ENCODE peak calls at places on chromosomes 7 and 10, in six cellular contexts. One of them, this sample, is unnamed.

GRCh38 chr7:32536585-32536984 is 41.3 kb downstream of the AVL9 start:
- DNase-seq in A549: peak
- DNase-seq in HepG2: no peak
- DNase-seq in endothelial cell of umbilical vein: peak
- DNase-seq in K562: no peak
- DNase-seq in GM12878: no peak
- DNase-seq in this sample: no peak

GRCh38 chr7:111937164-111937563 is 269.0 kb downstream of the DOCK4 start:
- DNase-seq in A549: no peak
- DNase-seq in GM12878: no peak
- DNase-seq in endothelial cell of umbilical vein: no peak
- DNase-seq in HepG2: no peak
- DNase-seq in K562: no peak
- DNase-seq in this sample: no peak

GRCh38 chr10:70903262-70903921 is 15.0 kb upstream of the PCBD1 start:
- DNase-seq in endothelial cell of umbilical vein: peak
- DNase-seq in A549: peak
- DNase-seq in GM12878: no peak
- DNase-seq in K562: peak
- DNase-seq in HepG2: peak
- DNase-seq in this sample: peak

GRCh38 chr10:59995862-59996261 is 89.5 kb upstream of the CCDC6 start:
- DNase-seq in endothelial cell of umbilical vein: no peak
- DNase-seq in GM12878: no peak
- DNase-seq in HepG2: no peak
- DNase-seq in K562: no peak
- DNase-seq in A549: no peak
- DNase-seq in this sample: no peak

GRCh38 chr10:30199376-30200018 is 140.1 kb upstream of the JCAD start:
- DNase-seq in A549: no peak
- DNase-seq in K562: no peak
- DNase-seq in GM12878: no peak
- DNase-seq in endothelial cell of umbilical vein: peak
- DNase-seq in HepG2: peak
- DNase-seq in this sample: no peak

GRCh38 chr7:151432658-151433521 is 7.1 kb downstream of the CRYGN start:
- DNase-seq in GM12878: peak
- DNase-seq in A549: no peak
- DNase-seq in K562: no peak
- DNase-seq in endothelial cell of umbilical vein: no peak
- DNase-seq in HepG2: no peak
- DNase-seq in this sample: peak

GRCh38 chr7:82434275-82435022 is 9.1 kb downstream of the CACNA2D1 start:
- DNase-seq in endothelial cell of umbilical vein: no peak
- DNase-seq in K562: no peak
- DNase-seq in HepG2: no peak
- DNase-seq in GM12878: no peak
- DNase-seq in A549: no peak
- DNase-seq in this sample: no peak

GRCh38 chr7:135147899-135148721 is at the start of gene TMEM140:
- DNase-seq in A549: peak
- DNase-seq in HepG2: peak
- DNase-seq in K562: no peak
- DNase-seq in endothelial cell of umbilical vein: peak
- DNase-seq in GM12878: peak
- DNase-seq in this sample: no peak

GRCh38 chr7:33072471-33072870 is 9.9 kb upstream of the NT5C3A start:
- DNase-seq in A549: no peak
- DNase-seq in HepG2: peak
- DNase-seq in K562: no peak
- DNase-seq in GM12878: no peak
- DNase-seq in endothelial cell of umbilical vein: peak
- DNase-seq in this sample: no peak

GRCh38 chr7:31327071-31327470 is 13.5 kb downstream of the NEUROD6 start:
- DNase-seq in GM12878: no peak
- DNase-seq in endothelial cell of umbilical vein: no peak
- DNase-seq in K562: no peak
- DNase-seq in A549: no peak
- DNase-seq in HepG2: no peak
- DNase-seq in this sample: no peak

GRCh38 chr10:15703167-15703880 is 16.4 kb downstream of the ITGA8 start:
- DNase-seq in GM12878: no peak
- DNase-seq in A549: no peak
- DNase-seq in endothelial cell of umbilical vein: peak
- DNase-seq in HepG2: no peak
- DNase-seq in K562: no peak
- DNase-seq in this sample: no peak

GRCh38 chr10:106863549-106863948 is 301.0 kb downstream of the SORCS1 start:
- DNase-seq in A549: no peak
- DNase-seq in HepG2: no peak
- DNase-seq in GM12878: no peak
- DNase-seq in K562: no peak
- DNase-seq in endothelial cell of umbilical vein: no peak
- DNase-seq in this sample: peak

GRCh38 chr10:6037975-6038624 is 24.1 kb downstream of the IL2RA start:
- DNase-seq in HepG2: no peak
- DNase-seq in GM12878: no peak
- DNase-seq in A549: no peak
- DNase-seq in endothelial cell of umbilical vein: no peak
- DNase-seq in K562: no peak
- DNase-seq in this sample: no peak

GRCh38 chr10:29881336-29881751 is 178.0 kb downstream of the JCAD start:
- DNase-seq in HepG2: no peak
- DNase-seq in GM12878: no peak
- DNase-seq in A549: no peak
- DNase-seq in endothelial cell of umbilical vein: no peak
- DNase-seq in K562: no peak
- DNase-seq in this sample: no peak

GRCh38 chr7:70733115-70733514 is 398.8 kb upstream of the GALNT17 start:
- DNase-seq in HepG2: no peak
- DNase-seq in GM12878: no peak
- DNase-seq in endothelial cell of umbilical vein: no peak
- DNase-seq in A549: no peak
- DNase-seq in K562: no peak
- DNase-seq in this sample: no peak

GRCh38 chr10:96493254-96493653 is 20.5 kb downstream of the TLL2 start:
- DNase-seq in HepG2: no peak
- DNase-seq in GM12878: no peak
- DNase-seq in endothelial cell of umbilical vein: no peak
- DNase-seq in A549: no peak
- DNase-seq in K562: no peak
- DNase-seq in this sample: no peak

GRCh38 chr7:44637788-44638594 is 31.6 kb downstream of the OGDH start:
- DNase-seq in HepG2: no peak
- DNase-seq in endothelial cell of umbilical vein: peak
- DNase-seq in A549: peak
- DNase-seq in GM12878: peak
- DNase-seq in K562: peak
- DNase-seq in this sample: peak

GRCh38 chr10:79059859-79060379 is 8.8 kb upstream of the ZMIZ1 start:
- DNase-seq in K562: no peak
- DNase-seq in GM12878: no peak
- DNase-seq in endothelial cell of umbilical vein: no peak
- DNase-seq in A549: no peak
- DNase-seq in HepG2: peak
- DNase-seq in this sample: no peak

GRCh38 chr10:71962915-71963314 is 1.3 kb upstream of the CHST3 start:
- DNase-seq in HepG2: no peak
- DNase-seq in endothelial cell of umbilical vein: no peak
- DNase-seq in K562: no peak
- DNase-seq in A549: no peak
- DNase-seq in GM12878: no peak
- DNase-seq in this sample: no peak

GRCh38 chr10:50585921-50586739 is 37.6 kb downstream of the SGMS1 start:
- DNase-seq in GM12878: no peak
- DNase-seq in endothelial cell of umbilical vein: peak
- DNase-seq in K562: peak
- DNase-seq in A549: peak
- DNase-seq in HepG2: no peak
- DNase-seq in this sample: peak

GRCh38 chr7:50304158-50304910 is at the start of gene IKZF1:
- DNase-seq in K562: peak
- DNase-seq in HepG2: no peak
- DNase-seq in endothelial cell of umbilical vein: no peak
- DNase-seq in GM12878: no peak
- DNase-seq in A549: no peak
- DNase-seq in this sample: peak

GRCh38 chr10:16565604-16566003 is 43.9 kb upstream of the C1QL3 start:
- DNase-seq in endothelial cell of umbilical vein: peak
- DNase-seq in K562: no peak
- DNase-seq in HepG2: no peak
- DNase-seq in A549: no peak
- DNase-seq in GM12878: no peak
- DNase-seq in this sample: no peak

GRCh38 chr10:70360215-70360614 is 22.2 kb downstream of the LRRC20 start:
- DNase-seq in K562: no peak
- DNase-seq in HepG2: no peak
- DNase-seq in endothelial cell of umbilical vein: no peak
- DNase-seq in A549: no peak
- DNase-seq in GM12878: no peak
- DNase-seq in this sample: no peak

GRCh38 chr10:79247373-79248137 is 99.7 kb upstream of the PPIF start:
- DNase-seq in HepG2: no peak
- DNase-seq in endothelial cell of umbilical vein: no peak
- DNase-seq in GM12878: no peak
- DNase-seq in A549: no peak
- DNase-seq in K562: no peak
- DNase-seq in this sample: peak

GRCh38 chr10:10092581-10092980 is 925.1 kb upstream of the CELF2 start:
- DNase-seq in HepG2: no peak
- DNase-seq in GM12878: no peak
- DNase-seq in K562: no peak
- DNase-seq in A549: no peak
- DNase-seq in endothelial cell of umbilical vein: no peak
- DNase-seq in this sample: no peak

GRCh38 chr10:79182763-79183467 is 114.1 kb downstream of the ZMIZ1 start:
- DNase-seq in K562: no peak
- DNase-seq in endothelial cell of umbilical vein: no peak
- DNase-seq in A549: no peak
- DNase-seq in HepG2: no peak
- DNase-seq in GM12878: no peak
- DNase-seq in this sample: no peak

GRCh38 chr7:128032605-128033235 is 1.5 kb upstream of the LRRC4 start:
- DNase-seq in A549: no peak
- DNase-seq in K562: no peak
- DNase-seq in HepG2: no peak
- DNase-seq in endothelial cell of umbilical vein: no peak
- DNase-seq in GM12878: no peak
- DNase-seq in this sample: no peak

GRCh38 chr7:154304231-154304630 is 252.0 kb downstream of the DPP6 start:
- DNase-seq in GM12878: no peak
- DNase-seq in A549: no peak
- DNase-seq in HepG2: no peak
- DNase-seq in endothelial cell of umbilical vein: no peak
- DNase-seq in K562: no peak
- DNase-seq in this sample: no peak

GRCh38 chr10:109282510-109282909 is 640.8 kb downstream of the XPNPEP1 start:
- DNase-seq in K562: no peak
- DNase-seq in endothelial cell of umbilical vein: no peak
- DNase-seq in GM12878: no peak
- DNase-seq in HepG2: no peak
- DNase-seq in A549: peak
- DNase-seq in this sample: no peak

DNA sequence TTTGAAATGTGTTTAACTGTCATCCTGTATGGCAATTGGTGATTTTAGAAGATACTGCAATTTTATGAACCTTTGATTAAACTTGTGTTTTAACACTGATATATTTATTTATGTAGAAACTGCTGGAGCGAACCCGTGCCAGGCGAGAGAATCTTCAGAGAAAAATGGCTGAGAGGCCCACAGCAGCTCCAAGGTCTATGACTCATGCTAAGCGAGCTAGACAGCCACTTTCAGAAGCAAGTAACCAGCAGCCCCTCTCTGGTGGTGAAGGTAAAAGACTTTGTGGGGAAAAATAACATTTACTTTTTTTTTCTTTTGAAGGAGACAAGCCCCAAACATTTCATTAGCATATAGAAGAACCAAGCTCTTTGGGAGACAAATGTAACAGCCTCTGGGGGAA is 6.5 kb downstream of the ANLN start:
- DNase-seq in GM12878: no peak
- DNase-seq in HepG2: no peak
- DNase-seq in A549: no peak
- DNase-seq in endothelial cell of umbilical vein: no peak
- DNase-seq in K562: no peak
- DNase-seq in this sample: peak
- TF ChIP-seq MAX in GM12878: no peak
- TF ChIP-seq MAX in HepG2: no peak
- TF ChIP-seq MAX in A549: no peak
- TF ChIP-seq MAX in endothelial cell of umbilical vein: no peak
- TF ChIP-seq MAX in K562: no peak
- TF ChIP-seq MAX in this sample: no peak

GRCh38 chr7:112939589-112940313 is 146.9 kb downstream of the GPR85 start:
- DNase-seq in A549: peak
- DNase-seq in K562: peak
- DNase-seq in HepG2: peak
- DNase-seq in endothelial cell of umbilical vein: peak
- DNase-seq in GM12878: peak
- DNase-seq in this sample: peak
- TF ChIP-seq POLR2A in A549: peak
- TF ChIP-seq POLR2A in K562: peak
- TF ChIP-seq POLR2A in HepG2: peak
- TF ChIP-seq POLR2A in endothelial cell of umbilical vein: peak
- TF ChIP-seq POLR2A in GM12878: peak
- TF ChIP-seq POLR2A in this sample: peak

DNA sequence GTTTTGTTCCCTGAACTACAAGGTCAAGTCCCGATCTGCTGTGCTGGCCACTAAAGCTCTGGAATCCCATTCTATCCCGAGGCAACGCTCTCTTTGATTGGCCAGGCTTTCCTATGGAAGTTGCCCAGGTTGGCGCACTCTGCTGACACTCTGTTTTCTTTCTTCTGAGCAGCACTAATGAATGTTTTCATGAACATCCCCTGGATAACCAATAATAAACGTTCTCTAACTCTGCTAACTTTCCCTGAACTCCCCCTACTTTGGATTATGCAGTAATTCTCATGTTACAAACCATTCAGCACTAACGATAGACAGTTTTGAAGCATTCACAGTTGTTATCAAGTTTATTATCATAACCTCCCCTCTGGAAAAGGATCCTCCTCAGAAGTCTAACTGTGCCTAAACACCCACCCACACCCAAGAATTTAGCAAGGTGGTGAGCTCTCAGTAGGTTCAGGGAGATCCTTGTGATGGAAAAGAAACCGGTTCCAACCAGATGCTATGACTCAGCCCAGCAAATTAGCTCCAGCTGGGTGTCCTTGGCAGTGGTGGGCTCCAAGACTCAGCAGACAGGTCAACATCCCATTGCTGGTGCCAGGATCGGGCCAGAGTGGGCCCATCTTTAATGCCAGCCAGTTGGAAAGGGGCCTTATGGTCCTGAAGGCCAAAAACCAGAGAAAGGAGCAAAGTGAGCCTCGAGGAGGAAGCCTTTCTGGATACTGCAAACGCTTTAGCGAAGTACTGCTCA is 68.4 kb downstream of the CREB3L2 start:
- DNase-seq in GM12878: no peak
- DNase-seq in HepG2: no peak
- DNase-seq in K562: peak
- DNase-seq in A549: no peak
- DNase-seq in endothelial cell of umbilical vein: peak
- DNase-seq in this sample: peak
- TF ChIP-seq MYC in GM12878: no peak
- TF ChIP-seq MYC in HepG2: no peak
- TF ChIP-seq MYC in K562: no peak
- TF ChIP-seq MYC in A549: no peak
- TF ChIP-seq MYC in endothelial cell of umbilical vein: no peak
- TF ChIP-seq MYC in this sample: no peak

GRCh38 chr10:24382596-24382978 is 173.6 kb downstream of the KIAA1217 start:
- DNase-seq in A549: no peak
- DNase-seq in K562: no peak
- DNase-seq in GM12878: no peak
- DNase-seq in endothelial cell of umbilical vein: no peak
- DNase-seq in HepG2: no peak
- DNase-seq in this sample: no peak
- TF ChIP-seq MAX in A549: no peak
- TF ChIP-seq MAX in K562: no peak
- TF ChIP-seq MAX in GM12878: no peak
- TF ChIP-seq MAX in endothelial cell of umbilical vein: no peak
- TF ChIP-seq MAX in HepG2: no peak
- TF ChIP-seq MAX in this sample: no peak